ENCODE peak calls at places on chromosomes 3 and 15, in four cellular contexts. S is HepG2, H is GM12878, U is SK-N-SH. D is an unnamed sample.

GRCh38 chr3:131218196-131218595 is 163.4 kb upstream of the NUDT16 start:
- DNase-seq in S (no peak), U (no peak), H (no peak), D (no peak)

GRCh38 chr3:4043867-4044575 is 244.8 kb downstream of the LRRN1 start:
- DNase-seq in S (no peak), H (no peak), U (no peak), D (no peak)

GRCh38 chr3:23815879-23816278 is 10.1 kb downstream of the UBE2E1 start:
- DNase-seq in S (no peak), U (no peak), H (no peak), D (no peak)

GRCh38 chr3:109098245-109098644 is 19.7 kb downstream of the MORC1 start:
- DNase-seq in S (peak), H (no peak), U (no peak), D (peak)

GRCh38 chr15:86432861-86433260 is 353.2 kb downstream of the AGBL1 start:
- DNase-seq in H (no peak), S (no peak), U (no peak), D (no peak)

GRCh38 chr3:71240035-71240434 is 343.5 kb downstream of the FOXP1 start:
- DNase-seq in H (no peak), U (no peak), S (no peak), D (no peak)

GRCh38 chr3:107684431-107684925 is 161.7 kb downstream of the BBX start:
- DNase-seq in H (no peak), U (no peak), S (peak), D (no peak)

GRCh38 chr3:151584603-151585002 is 123.7 kb upstream of the IGSF10 start:
- DNase-seq in S (no peak), H (peak), U (no peak), D (no peak)

GRCh38 chr3:31055757-31056156 is 161.3 kb upstream of the GADL1 start:
- DNase-seq in H (no peak), S (no peak), U (no peak), D (no peak)

GRCh38 chr15:63915209-63915887 is 81.6 kb upstream of the HERC1 start:
- DNase-seq in S (no peak), U (no peak), H (no peak), D (no peak)

GRCh38 chr3:198079771-198080520 is 119.9 kb downstream of the LMLN start:
- DNase-seq in H (no peak), U (no peak), S (no peak), D (peak)

GRCh38 chr3:186413615-186414415 is 51.8 kb upstream of the DGKG start:
- DNase-seq in H (peak), U (peak), S (no peak), D (peak)

GRCh38 chr15:94080989-94081605 is 150.3 kb upstream of the MCTP2 start:
- DNase-seq in S (no peak), H (no peak), U (no peak), D (no peak)

GRCh38 chr3:194711913-194712312 is 26.2 kb downstream of the FAM43A start:
- DNase-seq in S (peak), U (no peak), H (no peak), D (no peak)
- TF ChIP-seq EP300 in S (no peak), U (no peak), H (no peak), D (no peak)

DNA sequence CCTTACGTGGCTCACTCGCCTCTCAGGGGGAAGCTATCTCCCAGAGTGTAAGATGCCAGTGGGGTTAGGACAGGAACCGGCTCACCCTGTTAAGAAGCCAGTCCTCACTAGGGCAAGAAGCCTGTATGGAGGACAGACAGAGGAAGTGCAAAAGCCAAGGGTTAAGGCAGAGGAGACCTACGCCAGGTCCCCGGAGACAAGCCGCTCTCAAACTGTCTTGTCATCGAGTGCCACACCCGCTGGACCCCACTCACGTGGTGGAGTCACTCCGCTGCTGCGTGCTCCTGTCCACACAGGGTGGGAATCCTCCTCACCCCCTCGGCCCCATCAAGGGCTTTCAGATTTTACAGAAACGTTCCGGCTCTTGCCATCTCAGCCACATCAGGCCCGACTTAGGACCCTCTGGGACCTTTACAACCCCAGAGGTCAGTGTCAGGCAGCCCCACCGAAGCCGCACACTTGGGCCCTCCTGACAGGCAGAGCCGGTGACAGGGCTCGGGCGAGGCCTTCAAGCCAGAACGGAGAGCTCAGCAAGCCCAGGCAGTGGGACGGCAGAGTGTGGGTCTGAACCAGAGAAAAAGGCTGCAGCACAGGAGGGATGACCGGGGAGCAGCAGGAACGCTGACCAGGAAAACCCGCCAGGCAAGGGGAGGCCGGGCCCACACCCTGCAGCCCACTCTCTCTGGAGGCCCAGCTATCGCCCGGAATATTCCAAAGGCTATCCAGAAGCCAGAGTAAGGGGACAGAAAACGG is 61.7 kb downstream of the XXYLT1 start:
- DNase-seq in S (no peak), H (no peak), U (peak), D (no peak)
- TF ChIP-seq PBX3 in S (no peak), H (no peak), U (no peak), D (no peak)

GRCh38 chr15:93066103-93066725 is 22.8 kb downstream of the RGMA start:
- DNase-seq in H (no peak), S (no peak), U (no peak), D (no peak)
- TF ChIP-seq EP300 in H (no peak), S (no peak), U (no peak), D (no peak)

DNA sequence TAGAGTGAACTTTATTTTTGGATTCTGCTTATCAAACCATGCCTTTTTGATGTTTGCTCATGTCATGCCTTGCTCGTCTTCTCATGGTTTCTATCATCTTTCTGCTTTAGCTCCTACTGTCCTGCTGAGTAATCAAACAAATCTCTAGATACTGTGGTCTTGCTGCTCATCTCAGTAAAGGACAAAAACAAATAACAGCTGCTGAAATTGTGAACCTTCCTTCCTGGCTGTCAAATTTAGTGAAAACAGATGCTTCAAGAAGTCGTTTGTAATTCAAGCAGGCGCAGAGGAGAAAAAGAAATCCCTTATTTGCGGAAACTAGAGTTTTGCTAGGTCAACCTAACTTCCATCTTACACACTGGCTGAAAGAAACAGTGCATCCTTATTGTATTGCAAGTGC is 616.1 kb upstream of the ALCAM start:
- DNase-seq in U (peak), S (no peak), H (no peak), D (no peak)
- TF ChIP-seq PBX3 in U (no peak), S (no peak), H (no peak), D (no peak)

DNA sequence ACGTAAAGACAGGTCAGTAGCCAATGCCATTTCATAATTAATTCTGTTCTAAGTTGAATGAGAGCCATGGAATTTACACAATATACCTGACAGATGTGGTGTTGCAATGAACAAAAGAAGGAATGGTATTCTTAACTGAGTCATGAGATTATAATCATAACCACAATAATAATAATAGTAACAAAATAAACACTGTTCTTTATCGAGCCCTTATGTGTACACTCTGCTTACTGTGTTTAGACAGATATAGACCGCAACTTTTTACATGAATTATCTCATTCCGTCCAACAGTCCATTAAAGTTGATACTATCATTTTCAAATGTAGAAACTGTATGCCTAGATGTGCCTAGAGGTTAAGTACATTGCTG is 28.2 kb upstream of the SCAANT1 start:
- DNase-seq in S (no peak), U (no peak), H (no peak), D (no peak)
- TF ChIP-seq EP300 in S (no peak), U (no peak), H (no peak), D (no peak)

D was measured in A549.